ENCODE peak calls at places on chromosomes 2 and 18, in eight cellular contexts. Y is effector memory CD8-positive, alpha-beta T cell; V is activated CD4-positive, alpha-beta T cell treated with anti-CD3 and anti-CD28 coated beads, Interleukin-2, amount 50 U/mL, for 1 hour; L is EL; B is A549; K is BJ; G is astrocyte of the hippocampus; I is HFF-Myc. A is an unnamed sample.

GRCh38 chr2:119772128-119772527 is 12.4 kb downstream of the PTPN4 start:
- DNase-seq in Y (no peak), V (no peak), L (no peak), B (no peak), K (no peak), G (no peak), I (no peak), A (no peak)

GRCh38 chr2:7377861-7378569 is 460.8 kb downstream of the RNF144A start:
- DNase-seq in Y (no peak), V (no peak), L (peak), B (no peak), K (no peak), G (peak), I (no peak), A (no peak)

GRCh38 chr18:12299862-12300261 is 8.2 kb upstream of the TUBB6 start:
- DNase-seq in Y (no peak), V (no peak), L (no peak), B (no peak), K (no peak), G (no peak), I (no peak), A (no peak)

GRCh38 chr2:162586311-162586710 is 242.4 kb downstream of the GCA start:
- DNase-seq in Y (no peak), V (no peak), L (no peak), B (no peak), K (no peak), G (no peak), I (no peak), A (no peak)

GRCh38 chr2:125745514-125745913 is 910.4 kb upstream of the GYPC start:
- DNase-seq in Y (no peak), V (no peak), L (no peak), B (peak), K (no peak), G (peak), I (no peak), A (no peak)

GRCh38 chr2:236984046-236984445 is 101.6 kb upstream of the COPS8 start:
- DNase-seq in Y (no peak), V (no peak), L (no peak), B (no peak), K (no peak), G (no peak), I (no peak), A (no peak)

GRCh38 chr2:207113403-207113802 is 52.3 kb downstream of the KLF7 start:
- DNase-seq in Y (no peak), V (no peak), L (no peak), B (no peak), K (no peak), G (no peak), I (no peak), A (no peak)

GRCh38 chr2:207505728-207506127 is 24.0 kb upstream of the CREB1 start:
- DNase-seq in Y (no peak), V (no peak), L (peak), B (peak), K (peak), G (peak), I (peak), A (no peak)

GRCh38 chr2:232876071-232876977 is 6.3 kb downstream of the SNORC start:
- DNase-seq in Y (no peak), V (no peak), L (no peak), B (peak), K (no peak), G (peak), I (no peak), A (no peak)

GRCh38 chr18:58299936-58300335 is 255.9 kb downstream of the NEDD4L start:
- DNase-seq in Y (no peak), V (no peak), L (no peak), B (no peak), K (no peak), G (no peak), I (no peak), A (no peak)

GRCh38 chr2:191222952-191223351 is 22.3 kb upstream of the MYO1B start:
- DNase-seq in Y (no peak), V (no peak), L (no peak), B (no peak), K (no peak), G (no peak), I (no peak), A (no peak)

GRCh38 chr2:128585706-128586105 is 267.0 kb upstream of the HS6ST1 start:
- DNase-seq in Y (no peak), V (no peak), L (peak), B (no peak), K (peak), G (peak), I (peak), A (no peak)

GRCh38 chr2:673615-674318 is 3.4 kb downstream of the TMEM18 start:
- DNase-seq in Y (no peak), V (no peak), L (peak), B (no peak), K (no peak), G (peak), I (no peak), A (no peak)

GRCh38 chr18:50397023-50397422 is 22.2 kb downstream of the SKA1 start:
- DNase-seq in Y (no peak), V (no peak), L (no peak), B (no peak), K (no peak), G (no peak), I (no peak), A (no peak)

GRCh38 chr2:206296128-206296527 is 21.7 kb downstream of the ZDBF2 start:
- DNase-seq in Y (no peak), V (no peak), L (peak), B (peak), K (no peak), G (peak), I (no peak), A (no peak)